ENCODE peak calls at places on chromosomes 11 and 22, in eight cellular contexts. R is A549, C is spleen, S is esophagus squamous epithelium, E is adrenal gland, Y is Peyer's patch, U is sigmoid colon, D is IMR-90. I is an unnamed sample.
A peak's percentile ranks its signal among the peaks of the same experiment; 100 is the strongest.

GRCh38 chr11:80462211-80462610 is 1021.4 kb upstream of the TENM4 start:
- DNase-seq in D (no peak), S (no peak), U (no peak), E (no peak), R (no peak), Y (no peak), C (no peak), I (no peak)

GRCh38 chr11:134682577-134682976 is 270.5 kb upstream of the B3GAT1 start:
- DNase-seq in R (no peak), U (peak; percentile 32), C (no peak), Y (no peak), E (no peak), S (no peak), D (no peak), I (no peak)

GRCh38 chr22:24138649-24139420 is 42.5 kb upstream of the SUSD2 start:
- DNase-seq in C (no peak), E (no peak), R (no peak), S (no peak), Y (no peak), U (no peak), D (no peak), I (no peak)

GRCh38 chr11:130831506-130832385 is 84.5 kb downstream of the SNX19 start:
- DNase-seq in S (no peak), E (no peak), C (no peak), R (no peak), U (no peak), D (peak; percentile 22), Y (no peak), I (no peak)

GRCh38 chr11:22753401-22753800 is 76.2 kb downstream of the SVIP start:
- DNase-seq in D (no peak), E (no peak), C (no peak), S (no peak), U (no peak), Y (no peak), R (no peak), I (no peak)

GRCh38 chr11:130872961-130873360 is 43.3 kb downstream of the SNX19 start:
- DNase-seq in D (peak; percentile 87), Y (no peak), E (peak; percentile 69), S (no peak), C (no peak), U (no peak), R (no peak), I (no peak)

GRCh38 chr11:28090052-28090749 is 17.8 kb downstream of the KIF18A start:
- DNase-seq in S (no peak), C (no peak), E (no peak), U (no peak), D (peak; percentile 82), R (no peak), Y (no peak), I (no peak)

GRCh38 chr22:17742528-17742902 is 31.8 kb downstream of the BID start:
- DNase-seq in Y (peak; percentile 77), S (no peak), D (peak; percentile 66), E (peak; percentile 63), U (peak; percentile 77), R (peak; percentile 68), C (peak; percentile 86), I (peak; percentile 79)

GRCh38 chr11:78365381-78365792 is 52.2 kb downstream of the GAB2 start:
- DNase-seq in C (no peak), R (no peak), D (no peak), S (no peak), Y (no peak), U (no peak), E (no peak), I (no peak)

GRCh38 chr22:16959345-16959930 is 48.6 kb downstream of the GAB4 start:
- DNase-seq in D (no peak), E (no peak), R (no peak), U (no peak), S (no peak), C (no peak), Y (no peak), I (no peak)

GRCh38 chr11:35105319-35106063 is 33.5 kb upstream of the CD44 start:
- DNase-seq in C (no peak), D (no peak), Y (no peak), U (no peak), R (no peak), E (no peak), S (no peak), I (no peak)

GRCh38 chr11:8258289-8258688 is 5.4 kb downstream of the LMO1 start:
- DNase-seq in S (no peak), E (no peak), C (peak; percentile 58), R (no peak), U (peak; percentile 54), D (no peak), Y (peak; percentile 26), I (no peak)

GRCh38 chr11:33438311-33438710 is 181.1 kb downstream of the HIPK3 start:
- DNase-seq in S (no peak), U (no peak), E (no peak), R (no peak), C (no peak), Y (no peak), D (no peak), I (no peak)

GRCh38 chr11:62337682-62338181 is 484 bp downstream of the ASRGL1 start:
- DNase-seq in E (peak; percentile 12), S (no peak), D (no peak), U (no peak), C (peak; percentile 80), R (peak; percentile 27), Y (peak; percentile 65), I (peak; percentile 43)

GRCh38 chr11:80733776-80734175 is 1292.9 kb upstream of the TENM4 start:
- DNase-seq in R (no peak), U (no peak), D (no peak), E (no peak), S (no peak), Y (no peak), C (no peak), I (no peak)

DNA sequence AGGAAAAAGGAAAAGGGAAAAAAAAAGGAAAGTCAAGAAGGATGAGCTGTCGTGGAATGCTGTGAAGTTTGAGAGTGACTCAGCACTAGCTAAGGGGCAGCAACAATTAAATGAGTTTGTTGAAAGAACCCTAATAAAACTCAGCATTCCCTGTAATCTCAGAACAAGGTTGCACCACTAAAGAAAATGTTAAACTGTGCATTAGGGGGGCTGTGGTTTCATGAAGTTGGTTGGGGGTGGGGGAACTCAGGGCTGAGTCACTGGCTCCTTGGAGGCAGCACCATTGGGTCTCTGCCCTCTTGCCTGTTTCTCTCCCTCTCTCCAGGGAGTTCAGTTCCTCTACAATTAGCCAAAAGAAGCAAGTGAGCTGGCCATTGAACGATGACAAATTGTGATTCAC is 64.4 kb upstream of the BLID start:
- DNase-seq in S (no peak), D (peak; percentile 98), C (no peak), Y (no peak), R (no peak), E (no peak), U (no peak), I (no peak)
- TF ChIP-seq POLR2A in S (no peak), D (peak; percentile 77), C (no peak), Y (no peak), R (no peak), E (no peak), U (no peak), I (no peak)

GRCh38 chr11:57775474-57775873 is 13.9 kb downstream of the CTNND1 start:
- DNase-seq in Y (no peak), S (no peak), U (no peak), E (no peak), C (no peak), R (no peak), D (no peak), I (no peak)

GRCh38 chr11:57778318-57779037 is 16.9 kb downstream of the CTNND1 start:
- DNase-seq in S (no peak), Y (peak; percentile 89), U (peak; percentile 94), D (peak; percentile 98), C (peak; percentile 79), R (peak; percentile 88), E (peak; percentile 92), I (peak; percentile 96)

GRCh38 chr11:57776577-57776976 is 15.0 kb downstream of the CTNND1 start:
- DNase-seq in C (no peak), E (no peak), R (no peak), S (no peak), D (no peak), Y (no peak), U (no peak), I (no peak)

GRCh38 chr11:57777969-57778317 is 16.3 kb downstream of the CTNND1 start:
- DNase-seq in D (no peak), C (no peak), S (no peak), R (peak; percentile 41), Y (no peak), U (no peak), E (no peak), I (no peak)

GRCh38 chr11:57776101-57776511 is 14.5 kb downstream of the CTNND1 start:
- DNase-seq in E (no peak), Y (no peak), C (no peak), R (no peak), S (no peak), U (no peak), D (peak; percentile 63), I (no peak)
- H3K4me3 ChIP-seq in E (no peak overlapping the region), Y (peak overlapping the region; percentile 1), C (peak overlapping the region; percentile 33), R (no peak overlapping the region), S (no peak overlapping the region), U (no peak overlapping the region), D (no peak overlapping the region), I (no peak overlapping the region)

GRCh38 chr11:121254756-121255155 is 37.8 kb upstream of the SC5D start:
- DNase-seq in S (no peak), D (no peak), Y (no peak), R (no peak), C (no peak), E (no peak), U (no peak), I (no peak)

GRCh38 chr11:121255473-121256125 is 37.0 kb upstream of the SC5D start:
- DNase-seq in E (no peak), D (no peak), Y (no peak), U (no peak), R (no peak), S (no peak), C (no peak), I (no peak)

GRCh38 chr11:121257289-121257688 is 35.3 kb upstream of the SC5D start:
- DNase-seq in E (no peak), Y (no peak), U (no peak), D (no peak), S (no peak), R (no peak), C (no peak), I (no peak)

GRCh38 chr11:121253951-121254350 is 38.6 kb upstream of the SC5D start:
- DNase-seq in E (no peak), D (no peak), R (no peak), Y (no peak), S (no peak), C (no peak), U (no peak), I (no peak)

GRCh38 chr11:121257976-121258375 is 34.6 kb upstream of the SC5D start:
- DNase-seq in E (no peak), U (no peak), Y (no peak), C (no peak), S (no peak), R (no peak), D (no peak), I (no peak)
- H3K27ac ChIP-seq in E (no peak overlapping the region), U (no peak overlapping the region), Y (no peak overlapping the region), C (no peak overlapping the region), S (peak overlapping the region; percentile 15), R (no peak overlapping the region), D (no peak overlapping the region), I (no peak overlapping the region)

DNA sequence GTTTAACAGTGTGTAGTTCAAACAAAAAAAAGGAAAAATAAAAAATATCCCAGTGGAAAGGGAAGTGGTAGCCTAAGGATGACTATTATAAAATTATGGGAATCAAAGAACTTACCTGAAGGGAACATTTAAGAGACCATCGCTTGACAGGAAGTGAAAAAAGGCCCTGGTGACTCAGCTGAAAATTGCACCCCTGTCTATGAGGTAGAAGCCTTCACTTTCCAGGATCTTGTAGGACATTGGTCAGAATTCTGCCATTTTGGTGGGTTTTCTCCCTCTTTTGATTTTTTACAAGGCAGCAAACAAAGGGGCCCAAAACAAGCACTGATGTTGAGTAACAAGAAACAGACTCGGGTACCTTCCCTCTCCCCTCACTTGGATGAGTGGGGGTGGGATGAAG is 15.6 kb downstream of the DDX17 start:
- DNase-seq in D (no peak), S (no peak), E (no peak), U (no peak), R (no peak), Y (no peak), C (no peak), I (no peak)
- TF ChIP-seq POLR2A in D (no peak), S (no peak), E (no peak), U (no peak), R (no peak), Y (no peak), C (no peak), I (no peak)